ENCODE peak calls at places on chromosomes 16 and 17, in eight cellular contexts. E is AG04450; U is CD8-positive, alpha-beta memory T cell; I is CD4-positive, alpha-beta memory T cell; W is cardiac muscle cell; L is IMR-90; J is keratinocyte; K is GM23248. A is an unnamed sample.

GRCh38 chr17:58270476-58271290 is 10.1 kb downstream of the MPO start:
- DNase-seq in E (no peak), U (no peak), I (no peak), W (no peak), L (no peak), J (no peak), K (no peak), A (peak)

GRCh38 chr17:76713765-76714164 is 3.0 kb upstream of the MXRA7 start:
- DNase-seq in E (no peak), U (no peak), I (no peak), W (no peak), L (no peak), J (no peak), K (no peak), A (no peak)

GRCh38 chr17:73549841-73550430 is 94.3 kb downstream of the SDK2 start:
- DNase-seq in E (no peak), U (no peak), I (no peak), W (peak), L (no peak), J (no peak), K (no peak), A (no peak)

GRCh38 chr16:23527961-23528634 is 17.8 kb upstream of the GGA2 start:
- DNase-seq in E (no peak), U (no peak), I (no peak), W (no peak), L (no peak), J (no peak), K (no peak), A (no peak)

GRCh38 chr17:83067071-83067717 is 12.2 kb upstream of the METRNL start:
- DNase-seq in E (no peak), U (no peak), I (no peak), W (no peak), L (no peak), J (no peak), K (no peak), A (peak)

GRCh38 chr16:12553191-12553590 is 250.5 kb downstream of the CPPED1 start:
- DNase-seq in E (no peak), U (no peak), I (no peak), W (no peak), L (no peak), J (peak), K (no peak), A (no peak)

GRCh38 chr17:2405247-2405926 is 4.5 kb upstream of the MNT start:
- DNase-seq in E (peak), U (no peak), I (no peak), W (no peak), L (peak), J (no peak), K (peak), A (no peak)

GRCh38 chr16:17283022-17283421 is 187.7 kb downstream of the XYLT1 start:
- DNase-seq in E (no peak), U (no peak), I (no peak), W (no peak), L (no peak), J (no peak), K (no peak), A (no peak)

GRCh38 chr17:20073056-20073979 is 64.2 kb downstream of the SPECC1 start:
- DNase-seq in E (no peak), U (peak), I (peak), W (no peak), L (peak), J (no peak), K (no peak), A (no peak)

GRCh38 chr17:50903604-50904521 is 37.7 kb upstream of the TOB1 start:
- DNase-seq in E (peak), U (no peak), I (peak), W (no peak), L (peak), J (no peak), K (peak), A (no peak)

GRCh38 chr16:71441348-71441781 is 489 bp downstream of the TLE7 start:
- DNase-seq in E (no peak), U (no peak), I (peak), W (no peak), L (no peak), J (no peak), K (no peak), A (no peak)

GRCh38 chr17:40550608-40551007 is 14.7 kb downstream of the CCR7 start:
- DNase-seq in E (no peak), U (no peak), I (no peak), W (no peak), L (peak), J (no peak), K (peak), A (peak)

GRCh38 chr17:31398381-31399275 is 7.2 kb downstream of the RAB11FIP4 start:
- DNase-seq in E (no peak), U (no peak), I (no peak), W (no peak), L (no peak), J (no peak), K (no peak), A (peak)

GRCh38 chr17:31095239-31096105 is 695 bp downstream of the NF1 start:
- DNase-seq in E (no peak), U (peak), I (peak), W (peak), L (peak), J (peak), K (peak), A (peak)

GRCh38 chr16:87747626-87748025 is 18.2 kb downstream of the KLHDC4 start:
- DNase-seq in E (no peak), U (no peak), I (no peak), W (no peak), L (no peak), J (no peak), K (no peak), A (no peak)

GRCh38 chr16:666572-666971 is 1.4 kb upstream of the RHOT2 start:
- DNase-seq in E (no peak), U (no peak), I (no peak), W (no peak), L (no peak), J (no peak), K (no peak), A (no peak)

GRCh38 chr16:667780-668518 is at the start of gene RHOT2:
- DNase-seq in E (peak), U (peak), I (peak), W (peak), L (peak), J (no peak), K (peak), A (peak)

GRCh38 chr16:668519-669171 is 713 bp downstream of the RHOT2 start:
- DNase-seq in E (no peak), U (no peak), I (no peak), W (no peak), L (no peak), J (no peak), K (peak), A (no peak)

GRCh38 chr16:669666-670065 is 1.7 kb downstream of the RHOT2 start:
- DNase-seq in E (no peak), U (no peak), I (no peak), W (no peak), L (no peak), J (no peak), K (no peak), A (no peak)

DNA sequence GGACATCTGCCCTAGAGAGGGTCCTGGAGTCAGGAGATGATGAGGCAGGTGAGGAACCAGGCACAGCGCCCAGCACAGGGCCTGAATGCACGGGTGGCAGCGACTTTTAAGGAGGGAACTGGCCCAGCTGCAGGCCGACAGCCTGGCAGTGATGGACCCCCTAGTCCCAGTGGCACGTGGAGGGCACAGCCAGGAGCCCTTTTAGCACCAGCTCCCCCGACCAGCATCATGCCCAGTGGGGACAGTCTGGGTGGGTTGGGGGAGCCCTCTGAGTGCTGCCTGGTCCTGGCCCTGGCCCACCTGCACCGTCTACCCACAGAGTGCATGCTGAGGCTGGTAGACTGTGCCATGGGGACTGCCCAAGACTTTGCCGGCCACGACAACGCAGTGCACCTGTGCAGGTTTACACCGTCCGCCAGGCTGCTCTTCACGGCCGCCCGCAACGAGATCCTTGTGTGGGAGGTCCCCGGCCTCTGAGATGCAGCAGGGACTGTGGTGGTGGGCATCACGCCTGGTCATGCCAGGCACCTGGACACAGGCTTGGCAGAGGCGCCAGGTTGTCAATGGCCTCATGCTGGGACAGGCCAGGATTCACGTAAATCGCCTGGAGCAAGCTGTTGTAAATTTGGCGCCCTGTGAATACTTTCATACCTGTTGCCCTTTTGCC is 686 bp upstream of the RHOT2 start:
- DNase-seq in E (no peak), U (no peak), I (no peak), W (no peak), L (no peak), J (no peak), K (no peak), A (no peak)
- H3K27ac ChIP-seq in E (no peak), U (peak), I (peak), W (no peak), L (peak), J (no peak), K (no peak), A (peak)

DNA sequence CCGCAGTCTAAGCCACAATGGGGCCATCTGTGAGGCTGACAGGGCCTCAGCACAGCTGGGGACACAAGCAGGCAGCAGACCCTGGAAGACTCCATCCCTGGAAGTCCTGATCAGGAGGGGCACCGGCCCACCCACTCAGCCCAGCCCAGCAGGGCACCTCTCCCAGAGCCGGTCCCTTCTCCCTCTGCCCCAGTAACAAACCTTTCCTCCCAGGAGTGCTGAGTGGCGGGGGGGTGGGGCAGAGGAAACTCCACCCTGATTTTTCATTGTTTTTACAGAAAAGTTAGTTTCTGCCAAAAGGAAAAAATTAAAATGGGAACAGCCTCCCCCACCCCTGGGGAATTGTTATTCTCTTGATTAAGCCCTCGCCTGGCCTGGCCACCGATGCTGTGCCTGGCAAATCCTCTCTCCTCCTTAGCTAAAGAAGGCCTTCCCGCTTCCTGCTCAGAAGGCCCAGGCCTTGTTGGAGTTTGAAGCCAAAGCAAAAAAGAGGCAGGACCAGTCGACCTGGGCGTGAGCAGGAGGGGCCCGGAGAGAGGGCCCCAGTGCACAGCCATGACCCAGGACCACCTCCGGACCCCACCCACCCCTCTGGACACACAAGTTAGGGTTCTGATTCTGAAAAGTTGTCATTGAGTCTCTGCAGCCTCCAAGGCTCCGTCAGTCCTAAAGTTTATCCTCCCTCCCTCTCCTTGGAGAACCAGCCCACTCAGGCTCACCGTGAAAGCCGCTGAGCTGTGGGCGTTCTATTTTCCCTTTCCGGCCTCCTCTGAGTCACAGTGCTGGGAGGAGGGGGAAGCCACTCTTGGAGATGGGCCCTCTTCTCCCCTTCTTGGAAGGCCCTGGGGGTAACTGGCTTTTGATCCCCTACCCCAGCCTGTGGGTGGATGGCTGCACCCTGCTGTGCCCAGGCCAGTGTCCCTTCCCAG is 128.4 kb upstream of the TNRC6C start:
- DNase-seq in E (peak), U (no peak), I (no peak), W (no peak), L (peak), J (no peak), K (peak), A (peak)
- H3K27ac ChIP-seq in E (peak), U (no peak), I (no peak), W (no peak), L (no peak), J (no peak), K (peak), A (peak)

GRCh38 chr17:33142703-33143299 is 150.3 kb downstream of the ASIC2 start:
- DNase-seq in E (no peak), U (no peak), I (no peak), W (peak), L (peak), J (no peak), K (peak), A (no peak)

GRCh38 chr17:33140413-33141099 is 148.9 kb downstream of the SPACA3 start:
- DNase-seq in E (no peak), U (no peak), I (no peak), W (no peak), L (no peak), J (no peak), K (no peak), A (peak)

DNA sequence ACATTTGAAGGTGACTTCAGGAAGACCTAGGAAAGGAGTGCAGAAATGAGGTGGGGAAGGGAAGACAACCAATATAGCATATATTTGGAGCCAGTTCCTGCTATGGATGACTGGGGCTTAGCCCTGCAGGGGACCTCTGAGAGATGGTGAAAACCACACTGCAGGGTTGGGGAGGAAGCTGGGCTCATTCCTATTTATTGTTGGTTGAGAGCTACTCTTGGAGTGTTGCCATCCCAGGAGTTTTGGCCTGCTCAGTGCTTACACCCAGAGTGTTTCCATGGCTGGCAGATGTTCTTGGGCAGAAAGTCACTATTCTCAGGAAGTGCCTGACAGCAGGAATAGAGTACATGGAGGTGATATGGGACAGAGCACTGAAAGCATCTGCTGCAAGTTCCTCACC is 145.8 kb downstream of the SPACA3 start:
- DNase-seq in E (no peak), U (no peak), I (no peak), W (no peak), L (no peak), J (no peak), K (no peak), A (no peak)
- H3K27ac ChIP-seq in E (no peak), U (no peak), I (no peak), W (no peak), L (no peak), J (no peak), K (no peak), A (no peak)

DNA sequence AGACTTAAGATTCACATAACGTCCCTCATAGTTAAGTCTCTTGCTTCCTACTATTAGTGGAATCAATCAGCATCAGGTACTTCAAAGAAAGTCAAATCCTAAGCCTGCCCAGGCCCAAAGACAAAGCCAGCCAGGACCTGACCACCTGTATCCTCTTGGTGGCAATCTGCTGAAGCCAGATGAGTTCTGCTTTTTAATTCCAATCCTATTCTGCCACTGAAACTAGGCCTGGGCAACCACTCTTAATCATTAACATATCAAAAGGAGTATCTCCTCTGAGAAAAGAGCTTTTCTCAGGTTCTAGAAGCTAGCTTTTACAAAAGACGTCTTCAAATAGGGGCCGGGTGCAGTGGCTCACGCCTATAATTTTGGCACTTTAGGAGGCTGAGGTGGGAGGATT is 15.1 kb upstream of the GLG1 start:
- DNase-seq in E (no peak), U (no peak), I (no peak), W (no peak), L (no peak), J (no peak), K (no peak), A (no peak)
- H3K27ac ChIP-seq in E (no peak), U (no peak), I (no peak), W (no peak), L (no peak), J (no peak), K (no peak), A (no peak)

GRCh38 chr16:89031715-89032659 is 55.0 kb upstream of the CBFA2T3 start:
- DNase-seq in E (no peak), U (peak), I (peak), W (no peak), L (no peak), J (no peak), K (no peak), A (no peak)
- H3K27ac ChIP-seq in E (no peak), U (no peak), I (peak), W (no peak), L (no peak), J (no peak), K (no peak), A (no peak)

GRCh38 chr17:45286286-45286685 is 24.4 kb upstream of the SPATA32 start:
- DNase-seq in E (no peak), U (no peak), I (no peak), W (no peak), L (no peak), J (no peak), K (no peak), A (no peak)

GRCh38 chr17:45283711-45284110 is 21.8 kb upstream of the SPATA32 start:
- DNase-seq in E (no peak), U (no peak), I (no peak), W (no peak), L (no peak), J (no peak), K (no peak), A (no peak)

GRCh38 chr17:45279898-45280297 is 18.0 kb upstream of the SPATA32 start:
- DNase-seq in E (no peak), U (no peak), I (no peak), W (no peak), L (no peak), J (no peak), K (no peak), A (no peak)

GRCh38 chr17:45284176-45285140 is 22.6 kb upstream of the SPATA32 start:
- DNase-seq in E (no peak), U (no peak), I (peak), W (no peak), L (no peak), J (peak), K (no peak), A (peak)

GRCh38 chr17:45282683-45283644 is 21.1 kb upstream of the SPATA32 start:
- DNase-seq in E (peak), U (peak), I (no peak), W (peak), L (peak), J (no peak), K (peak), A (peak)
- H3K27ac ChIP-seq in E (peak), U (no peak), I (no peak), W (peak), L (peak), J (peak), K (no peak), A (peak)

GRCh38 chr17:7216242-7217112 is 3.2 kb downstream of the DLG4 start:
- DNase-seq in E (no peak), U (no peak), I (no peak), W (no peak), L (no peak), J (no peak), K (peak), A (no peak)

GRCh38 chr17:7218774-7219173 is 862 bp downstream of the DLG4 start:
- DNase-seq in E (no peak), U (no peak), I (no peak), W (no peak), L (no peak), J (no peak), K (no peak), A (no peak)

GRCh38 chr17:7219434-7219811 is 213 bp downstream of the DLG4 start:
- DNase-seq in E (no peak), U (no peak), I (no peak), W (no peak), L (no peak), J (no peak), K (no peak), A (no peak)

GRCh38 chr17:7217113-7217987 is 2.3 kb downstream of the DLG4 start:
- DNase-seq in E (no peak), U (no peak), I (no peak), W (peak), L (peak), J (no peak), K (peak), A (peak)

GRCh38 chr17:7218166-7218565 is 1.5 kb downstream of the DLG4 start:
- DNase-seq in E (no peak), U (no peak), I (no peak), W (peak), L (no peak), J (no peak), K (no peak), A (no peak)
- H3K27ac ChIP-seq in E (peak), U (peak), I (no peak), W (peak), L (peak), J (no peak), K (peak), A (peak)

GRCh38 chr17:47982645-47983440 is 11.9 kb downstream of the CDK5RAP3 start:
- DNase-seq in E (no peak), U (no peak), I (no peak), W (no peak), L (no peak), J (no peak), K (no peak), A (no peak)
- H3K27ac ChIP-seq in E (no peak), U (no peak), I (no peak), W (peak), L (no peak), J (no peak), K (no peak), A (no peak)

GRCh38 chr16:50329446-50330189 is 39.2 kb downstream of the BRD7 start:
- DNase-seq in E (no peak), U (no peak), I (no peak), W (no peak), L (no peak), J (no peak), K (no peak), A (no peak)

GRCh38 chr16:50335198-50335958 is 33.4 kb downstream of the BRD7 start:
- DNase-seq in E (no peak), U (peak), I (peak), W (no peak), L (peak), J (no peak), K (peak), A (no peak)

GRCh38 chr16:50332599-50332998 is 36.2 kb downstream of the BRD7 start:
- DNase-seq in E (no peak), U (no peak), I (no peak), W (no peak), L (no peak), J (no peak), K (no peak), A (no peak)

GRCh38 chr16:50334106-50334975 is 34.4 kb downstream of the BRD7 start:
- DNase-seq in E (no peak), U (no peak), I (no peak), W (no peak), L (peak), J (no peak), K (no peak), A (no peak)

DNA sequence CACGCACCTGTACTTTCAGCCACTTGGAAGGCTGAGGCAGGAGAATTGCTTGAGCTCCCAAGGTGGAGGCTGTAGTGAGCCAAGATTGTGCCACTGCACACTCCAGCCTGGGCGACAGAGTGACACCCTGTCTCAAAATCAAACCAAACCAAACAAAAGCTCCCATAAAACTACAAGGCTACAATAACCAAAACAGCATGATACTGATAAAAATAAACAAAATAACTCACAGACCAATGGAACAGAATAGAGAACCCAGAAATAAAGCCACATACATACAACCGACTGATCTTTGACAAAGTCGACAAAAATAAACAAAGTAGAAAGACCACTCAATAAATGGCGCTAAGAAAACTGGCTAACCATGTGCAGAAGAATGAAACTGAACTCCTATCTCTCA is 37.2 kb downstream of the BRD7 start:
- DNase-seq in E (no peak), U (no peak), I (no peak), W (no peak), L (no peak), J (no peak), K (no peak), A (no peak)
- H3K27ac ChIP-seq in E (no peak), U (no peak), I (no peak), W (no peak), L (no peak), J (no peak), K (no peak), A (no peak)